ENCODE peak calls at places on chromosome 5, in nine cellular contexts. T is HepG2, Y is GM12878, U is IMR-90, V is GM23248, M is PC-3, P is neuronal stem cell, K is fibroblast of lung, J is astrocyte. E is an unnamed sample. For H3K4me1, the result is how much of the 10 kb centered on the place peaks cover.

GRCh38 chr5:145979270-145980223 is 43.2 kb downstream of the SH3RF2 start:
- DNase-seq in J (no peak), P (no peak), Y (no peak), M (no peak), U (no peak), V (no peak), T (peak), K (peak), E (no peak)

GRCh38 chr5:54820346-54820745 is 165.0 kb downstream of the ESM1 start:
- DNase-seq in U (peak), J (peak), V (peak), Y (no peak), T (no peak), M (no peak), P (no peak), K (peak), E (peak)

GRCh38 chr5:135433626-135434426 is 13.3 kb downstream of the DCANP1 start:
- DNase-seq in T (peak), K (no peak), V (peak), U (peak), M (no peak), Y (no peak), P (no peak), J (no peak), E (peak)

GRCh38 chr5:141840826-141841360 is 37.3 kb downstream of the PCDH1 start:
- DNase-seq in T (no peak), J (no peak), U (no peak), P (no peak), K (no peak), M (no peak), V (no peak), Y (no peak), E (no peak)

GRCh38 chr5:154862766-154863165 is 4.3 kb downstream of the CNOT8 start:
- DNase-seq in V (peak), J (peak), Y (peak), M (no peak), K (peak), P (no peak), U (no peak), T (no peak), E (no peak)

GRCh38 chr5:143066556-143067281 is 296.5 kb downstream of the ARHGAP26 start:
- DNase-seq in V (peak), P (no peak), J (no peak), U (no peak), Y (peak), M (no peak), K (no peak), T (no peak), E (no peak)

GRCh38 chr5:149627070-149627469 is 45.8 kb downstream of the ARHGEF37 start:
- DNase-seq in P (no peak), M (no peak), K (no peak), T (no peak), U (no peak), J (no peak), Y (no peak), V (no peak), E (no peak)

GRCh38 chr5:112684121-112684520 is 53.6 kb upstream of the APC start:
- DNase-seq in P (no peak), U (no peak), T (no peak), V (peak), Y (peak), J (no peak), M (no peak), K (no peak), E (no peak)

GRCh38 chr5:91245871-91246270 is 137.2 kb downstream of the ARRDC3 start:
- DNase-seq in U (peak), M (no peak), T (no peak), P (no peak), V (peak), K (no peak), Y (no peak), J (no peak), E (no peak)

GRCh38 chr5:9082996-9083395 is 462.9 kb downstream of the SEMA5A start:
- DNase-seq in T (no peak), J (no peak), M (no peak), Y (no peak), V (no peak), P (no peak), U (peak), K (no peak), E (no peak)

GRCh38 chr5:132762246-132763000 is 14.6 kb downstream of the SEPTIN8 start:
- DNase-seq in V (no peak), K (no peak), J (no peak), P (no peak), Y (no peak), U (no peak), T (no peak), M (no peak), E (no peak)

GRCh38 chr5:34686762-34687268 is 30.7 kb downstream of the RAI14 start:
- DNase-seq in Y (no peak), P (no peak), K (peak), T (peak), U (peak), V (peak), M (peak), J (peak), E (peak)

GRCh38 chr5:25295067-25295466 is 650.3 kb upstream of the CDH10 start:
- DNase-seq in M (peak), J (no peak), V (no peak), U (no peak), K (no peak), T (no peak), Y (no peak), P (no peak), E (no peak)

GRCh38 chr5:124157320-124157719 is 589.1 kb downstream of the ZNF608 start:
- DNase-seq in J (no peak), V (peak), K (no peak), T (no peak), Y (peak), M (no peak), U (no peak), P (no peak), E (peak)

GRCh38 chr5:131279209-131279608 is 15.4 kb downstream of the CDC42SE2 start:
- DNase-seq in M (no peak), P (no peak), T (no peak), U (no peak), V (no peak), K (no peak), J (no peak), Y (no peak), E (no peak)

GRCh38 chr5:59562756-59563389 is 330.7 kb downstream of the PDE4D start:
- DNase-seq in V (peak), M (peak), K (peak), U (peak), P (peak), J (peak), Y (peak), T (peak), E (no peak)

GRCh38 chr5:132090107-132090506 is 16.5 kb downstream of the CSF2 start:
- DNase-seq in M (peak), U (peak), V (peak), K (peak), J (peak), P (no peak), Y (no peak), T (no peak), E (peak)

GRCh38 chr5:173745561-173745960 is 129.1 kb upstream of the BOD1 start:
- DNase-seq in V (no peak), K (no peak), M (no peak), Y (no peak), T (no peak), P (no peak), U (no peak), J (no peak), E (no peak)

GRCh38 chr5:137822158-137822764 is 45.4 kb upstream of the MYOT start:
- DNase-seq in M (peak), T (peak), U (peak), V (peak), K (peak), Y (no peak), J (peak), P (peak), E (peak)

GRCh38 chr5:180105827-180106312 is 34.3 kb upstream of the RNF130 start:
- DNase-seq in P (no peak), U (no peak), J (no peak), V (peak), Y (no peak), T (no peak), K (no peak), M (no peak), E (no peak)

GRCh38 chr5:148397968-148398595 is 14.3 kb downstream of the FBXO38 start:
- DNase-seq in J (no peak), M (peak), T (peak), U (no peak), K (no peak), P (no peak), V (no peak), Y (no peak), E (no peak)

GRCh38 chr5:139755892-139756671 is 39.5 kb upstream of the PSD2 start:
- DNase-seq in T (peak), Y (no peak), U (no peak), J (no peak), V (no peak), P (no peak), K (peak), M (no peak), E (no peak)

GRCh38 chr5:98796197-98796972 is 22.9 kb downstream of the RGMB start:
- DNase-seq in P (peak), U (peak), T (peak), V (peak), Y (no peak), K (peak), M (peak), J (peak), E (peak)

GRCh38 chr5:119397518-119398380 is 41.9 kb downstream of the TNFAIP8 start:
- DNase-seq in P (no peak), Y (peak), J (peak), M (peak), U (peak), T (no peak), V (peak), K (peak), E (peak)

GRCh38 chr5:17190242-17190778 is 27.1 kb upstream of the BASP1 start:
- DNase-seq in U (peak), V (peak), Y (no peak), P (peak), T (peak), J (peak), K (peak), M (peak), E (peak)

GRCh38 chr5:142175039-142175438 is 66.5 kb downstream of the NDFIP1 start:
- DNase-seq in Y (no peak), M (no peak), P (no peak), T (no peak), V (no peak), K (no peak), J (no peak), U (no peak), E (no peak)

DNA sequence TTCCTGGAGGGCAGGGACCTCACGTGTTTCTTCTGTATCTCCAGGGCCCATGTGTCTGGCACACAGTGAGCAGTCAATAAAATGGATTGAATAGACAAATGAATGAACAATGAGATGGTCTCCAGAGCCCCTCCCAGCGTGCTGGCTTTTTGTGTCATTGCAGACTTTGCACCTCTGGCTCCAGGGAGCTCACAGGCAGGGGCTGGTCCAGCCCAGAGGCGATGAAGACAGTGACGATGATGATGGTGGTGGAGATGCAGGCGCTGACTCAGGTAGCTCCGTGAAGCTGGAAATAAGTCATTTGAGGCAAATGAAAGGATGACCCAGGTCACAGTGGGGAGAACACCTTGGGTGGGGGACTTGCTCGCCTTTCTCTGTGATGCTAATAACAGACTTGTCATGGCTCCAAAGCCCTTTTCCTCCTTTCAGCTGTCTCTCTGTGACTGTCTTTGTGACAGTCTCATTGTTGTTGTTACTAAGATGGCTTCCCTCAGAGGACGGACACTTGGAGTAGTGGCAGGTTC is 30.4 kb upstream of the FABP6 start:
- DNase-seq in M (no peak), P (no peak), J (no peak), Y (no peak), V (no peak), U (no peak), K (no peak), T (no peak), E (no peak)
- H3K4me1 ChIP-seq in M (under half), P (under half), J (under half), Y (under half), V (under half), U (under half), K (under half), T (under half), E (under half)

GRCh38 chr5:159304961-159305595 is 25.2 kb downstream of the IL12B start:
- DNase-seq in J (no peak), K (peak), M (no peak), P (no peak), Y (no peak), U (peak), T (no peak), V (no peak), E (peak)

GRCh38 chr5:159310492-159310891 is 19.8 kb downstream of the IL12B start:
- DNase-seq in V (no peak), Y (no peak), P (peak), J (peak), U (no peak), K (peak), M (peak), T (no peak), E (no peak)

GRCh38 chr5:159311063-159311462 is 19.2 kb downstream of the IL12B start:
- DNase-seq in Y (no peak), P (no peak), T (no peak), U (no peak), M (no peak), J (no peak), V (no peak), K (no peak), E (no peak)

GRCh38 chr5:159313197-159313596 is 17.1 kb downstream of the IL12B start:
- DNase-seq in J (no peak), T (no peak), V (no peak), P (no peak), K (no peak), M (no peak), Y (no peak), U (no peak), E (no peak)

GRCh38 chr5:159309689-159310433 is 20.4 kb downstream of the IL12B start:
- DNase-seq in M (no peak), V (no peak), J (no peak), P (no peak), Y (no peak), T (no peak), K (no peak), U (no peak), E (no peak)
- H3K9ac ChIP-seq in M (no peak), V (no peak), J (no peak), P (no peak), Y (no peak), T (no peak), K (no peak), U (no peak), E (no peak)

GRCh38 chr5:170484459-170484831 is 19.4 kb upstream of the KCNIP1 start:
- DNase-seq in Y (no peak), J (no peak), P (no peak), K (no peak), U (no peak), M (no peak), V (no peak), T (no peak), E (no peak)
- H3K4me3 ChIP-seq in Y (no peak), J (no peak), P (no peak), K (no peak), U (no peak), M (no peak), V (no peak), T (no peak), E (no peak)

GRCh38 chr5:67013719-67014118 is 182.9 kb downstream of the CD180 start:
- DNase-seq in U (no peak), M (no peak), Y (no peak), T (no peak), V (no peak), J (peak), K (peak), P (no peak), E (no peak)
- H3K4me1 ChIP-seq in U (under half), M (half or more), Y (under half), T (under half), V (under half), J (half or more), K (under half), P (under half), E (half or more)

GRCh38 chr5:158436271-158437065 is 577.5 kb upstream of the CLINT1 start:
- DNase-seq in P (no peak), U (no peak), M (no peak), J (no peak), Y (no peak), K (no peak), V (peak), T (no peak), E (no peak)
- H3K9ac ChIP-seq in P (no peak), U (no peak), M (no peak), J (no peak), Y (no peak), K (no peak), V (no peak), T (no peak), E (no peak)

DNA sequence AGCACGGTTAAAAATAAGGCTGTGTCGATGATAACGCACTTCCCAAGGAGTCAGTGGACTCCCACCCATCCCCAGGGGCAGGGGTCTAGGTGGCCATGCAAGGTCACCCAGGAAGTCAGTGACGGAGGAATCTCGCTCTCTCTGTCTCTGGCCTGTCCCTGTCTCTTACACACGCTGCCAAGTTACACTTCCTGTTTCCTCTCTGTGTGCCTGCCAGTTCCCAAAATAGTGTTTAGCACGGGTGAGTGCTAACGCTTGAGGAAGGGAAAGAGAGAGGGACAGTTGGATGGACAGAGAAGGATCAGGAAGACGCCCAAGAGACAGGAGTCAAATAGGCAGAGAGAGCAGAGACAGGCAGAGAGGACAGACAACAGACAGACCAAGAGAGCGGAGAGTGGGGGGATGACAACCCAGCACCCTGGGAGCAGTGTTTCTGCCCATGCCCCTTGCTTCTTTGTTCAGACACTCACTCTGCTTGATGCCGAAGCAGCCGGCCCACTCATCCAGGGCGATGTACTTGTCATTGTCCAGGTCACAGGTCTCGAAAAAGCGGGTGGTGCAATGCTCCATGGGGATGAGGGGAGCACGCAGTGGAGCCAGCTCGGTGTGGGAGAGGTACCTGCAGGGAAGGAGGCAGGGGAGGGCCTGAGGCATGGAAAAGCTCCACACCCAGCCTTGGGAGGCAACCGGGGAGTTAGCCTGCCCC is 22.9 kb downstream of the SPARC start:
- DNase-seq in M (peak), P (no peak), J (no peak), V (peak), Y (no peak), K (peak), T (no peak), U (no peak), E (no peak)
- H3K4me3 ChIP-seq in M (no peak), P (no peak), J (no peak), V (no peak), Y (peak), K (no peak), T (no peak), U (no peak), E (peak)